ENCODE peak calls at places on chromosomes 1 and 21, in eight cellular contexts. U is tibial nerve, V is hepatocyte, D is AG04449, Y is cardiac muscle cell, P is HFF-Myc, K is tibial artery, N is colonic mucosa. Z is an unnamed sample.

GRCh38 chr1:186492531-186493291 is 31.8 kb upstream of the PDC start:
- DNase-seq in V (no peak), U (no peak), D (no peak), K (no peak), P (no peak), Y (peak), N (no peak), Z (no peak)

GRCh38 chr21:15301014-15301413 is 236.2 kb upstream of the NRIP1 start:
- DNase-seq in U (no peak), D (no peak), K (no peak), Y (no peak), N (no peak), P (no peak), V (no peak), Z (no peak)

GRCh38 chr1:83064589-83065242 is 934.2 kb downstream of the TTLL7 start:
- DNase-seq in V (no peak), Y (no peak), D (no peak), N (no peak), P (no peak), U (no peak), K (no peak), Z (no peak)

GRCh38 chr1:25810341-25811299 is 9.1 kb upstream of the MTFR1L start:
- DNase-seq in V (peak), P (no peak), K (peak), D (no peak), Y (peak), U (peak), N (peak), Z (no peak)

GRCh38 chr1:90564164-90564563 is 152.9 kb downstream of the BARHL2 start:
- DNase-seq in P (no peak), Y (no peak), V (no peak), K (no peak), N (no peak), D (no peak), U (no peak), Z (no peak)

GRCh38 chr1:8021676-8022266 is 4.3 kb downstream of the ERRFI1 start:
- DNase-seq in N (no peak), P (no peak), D (no peak), U (no peak), Y (peak), V (no peak), K (no peak), Z (no peak)

GRCh38 chr1:194466706-194467105 is 1280.3 kb upstream of the B3GALT2 start:
- DNase-seq in V (no peak), P (no peak), D (no peak), Y (peak), N (no peak), U (no peak), K (no peak), Z (no peak)

GRCh38 chr1:31439276-31439675 is 26.3 kb downstream of the SERINC2 start:
- DNase-seq in Y (no peak), N (no peak), D (no peak), U (no peak), K (no peak), P (no peak), V (no peak), Z (no peak)

GRCh38 chr1:66729130-66729922 is 22.9 kb upstream of the DYNLT5 start:
- DNase-seq in K (no peak), P (no peak), V (no peak), U (no peak), D (no peak), Y (peak), N (no peak), Z (no peak)

GRCh38 chr1:50084389-50084788 is 24.3 kb upstream of the ELAVL4 start:
- DNase-seq in V (no peak), Y (no peak), D (no peak), K (no peak), P (no peak), U (no peak), N (no peak), Z (no peak)

GRCh38 chr1:72178266-72178665 is 104.1 kb downstream of the NEGR1 start:
- DNase-seq in K (no peak), P (no peak), N (no peak), D (no peak), V (no peak), Y (no peak), U (no peak), Z (no peak)

GRCh38 chr1:89908993-89909436 is 85.9 kb upstream of the ZNF326 start:
- DNase-seq in V (no peak), U (no peak), K (no peak), D (peak), Y (peak), N (no peak), P (no peak), Z (no peak)

GRCh38 chr1:186812560-186812959 is 16.2 kb upstream of the PLA2G4A start:
- DNase-seq in V (no peak), P (no peak), K (no peak), U (no peak), N (no peak), D (peak), Y (peak), Z (peak)

GRCh38 chr1:81550753-81551152 is 250.0 kb upstream of the ADGRL2 start:
- DNase-seq in Y (no peak), V (peak), U (no peak), P (no peak), D (no peak), N (peak), K (no peak), Z (no peak)

GRCh38 chr1:218536311-218536710 is 191.2 kb downstream of the TGFB2 start:
- DNase-seq in K (no peak), Y (no peak), U (no peak), N (no peak), V (no peak), D (no peak), P (no peak), Z (no peak)

GRCh38 chr1:21293537-21294265 is 3.4 kb upstream of the ECE1 start:
- DNase-seq in V (no peak), P (no peak), U (no peak), N (no peak), Y (no peak), D (no peak), K (no peak), Z (no peak)

GRCh38 chr1:65440915-65441314 is 20.4 kb downstream of the LEPR start:
- DNase-seq in U (no peak), P (no peak), V (no peak), Y (peak), D (no peak), N (no peak), K (no peak), Z (no peak)

GRCh38 chr21:24115141-24115540 is 1492.1 kb downstream of the MRPL39 start:
- DNase-seq in D (no peak), Y (no peak), N (no peak), U (no peak), K (no peak), P (no peak), V (no peak), Z (no peak)

GRCh38 chr1:107669996-107670395 is 295.0 kb downstream of the VAV3 start:
- DNase-seq in D (no peak), Y (peak), P (no peak), V (no peak), U (peak), N (peak), K (peak), Z (no peak)

GRCh38 chr1:107594541-107594940 is 370.4 kb downstream of the VAV3 start:
- DNase-seq in Y (no peak), P (no peak), V (no peak), U (no peak), D (no peak), K (no peak), N (no peak), Z (no peak)

GRCh38 chr1:53137729-53138128 is 4.7 kb downstream of the SLC1A7 start:
- DNase-seq in K (no peak), D (no peak), U (no peak), Y (no peak), P (no peak), V (no peak), N (no peak), Z (no peak)
- TF ChIP-seq CTCF in K (no peak), D (no peak), U (no peak), Y (no peak), P (peak), V (no peak), N (no peak), Z (no peak)

DNA sequence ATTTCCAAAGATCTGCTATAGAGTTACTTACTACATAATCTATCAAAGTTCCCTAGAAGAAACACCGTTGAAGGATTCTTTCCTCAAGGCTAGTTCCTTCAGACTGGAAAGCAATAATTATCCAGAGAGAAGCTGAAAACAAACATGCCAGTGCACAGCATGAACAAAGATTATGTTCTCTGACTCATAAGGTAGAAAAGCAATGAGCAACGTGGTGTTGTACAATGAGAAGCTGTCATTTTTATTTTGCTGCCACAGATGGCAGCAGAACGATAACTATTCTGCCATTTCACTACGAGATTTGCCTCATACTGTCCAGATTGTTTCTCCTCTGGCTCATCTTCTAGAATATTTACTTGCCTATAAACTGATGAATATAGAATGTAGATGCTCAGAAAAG is 10.7 kb downstream of the EXTL2 start:
- DNase-seq in P (no peak), V (peak), N (no peak), U (no peak), K (no peak), D (peak), Y (peak), Z (no peak)
- TF ChIP-seq CTCF in P (no peak), V (peak), N (no peak), U (no peak), K (no peak), D (peak), Y (no peak), Z (peak)

GRCh38 chr1:111516008-111516535 is 12.6 kb upstream of the ADORA3 start:
- DNase-seq in P (peak), N (no peak), Y (peak), D (no peak), K (peak), U (no peak), V (no peak), Z (no peak)
- TF ChIP-seq CTCF in P (peak), N (no peak), Y (peak), D (no peak), K (peak), U (peak), V (peak), Z (peak)

DNA sequence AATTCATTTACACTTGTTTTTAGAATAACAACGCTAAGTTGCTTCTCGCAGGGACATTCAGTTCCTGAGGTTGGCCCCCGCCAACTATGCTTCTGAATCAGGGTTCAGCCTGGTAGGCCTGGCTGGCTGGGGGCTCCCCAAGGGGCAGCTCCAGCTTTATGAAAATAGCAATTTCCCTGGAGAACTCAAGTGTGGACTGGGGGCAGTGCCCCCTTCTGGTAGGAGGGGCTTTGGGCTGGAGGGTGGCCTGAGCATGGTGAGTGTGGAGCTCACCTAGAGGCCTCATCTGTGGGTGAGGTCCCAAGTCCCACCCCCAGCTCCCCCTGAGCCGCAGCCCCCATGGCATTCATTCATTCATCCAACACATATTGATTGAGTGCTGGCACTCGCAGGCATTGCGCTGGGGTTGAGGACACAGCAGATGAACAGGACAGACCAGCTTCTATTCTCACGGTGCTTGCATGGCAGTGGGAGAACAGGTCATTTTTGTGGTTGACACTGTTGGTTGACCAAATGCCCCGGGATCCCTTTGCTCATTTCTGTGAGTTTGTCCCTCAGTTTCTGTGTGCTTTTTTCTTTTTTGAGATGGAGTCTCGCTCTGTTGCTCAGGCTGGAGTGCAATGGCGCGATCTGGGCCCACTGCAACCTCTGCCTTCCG is 79.2 kb downstream of the UBIAD1 start:
- DNase-seq in V (no peak), D (no peak), N (no peak), Y (no peak), P (no peak), U (no peak), K (no peak), Z (no peak)
- TF ChIP-seq CTCF in V (no peak), D (no peak), N (no peak), Y (no peak), P (peak), U (no peak), K (no peak), Z (no peak)

GRCh38 chr1:61518670-61519400 is 206.1 kb downstream of the TM2D1 start:
- DNase-seq in U (no peak), P (no peak), D (no peak), K (no peak), N (no peak), V (no peak), Y (no peak), Z (no peak)
- TF ChIP-seq CTCF in U (no peak), P (no peak), D (no peak), K (no peak), N (no peak), V (no peak), Y (no peak), Z (peak)

GRCh38 chr1:14996133-14997050 is 157.2 kb upstream of the TMEM51 start:
- DNase-seq in Y (peak), D (no peak), V (peak), K (peak), N (no peak), P (peak), U (no peak), Z (no peak)
- TF ChIP-seq CTCF in Y (no peak), D (no peak), V (no peak), K (no peak), N (no peak), P (no peak), U (no peak), Z (no peak)

GRCh38 chr1:17646444-17647287 is 107.2 kb downstream of the ARHGEF10L start:
- DNase-seq in P (no peak), D (no peak), U (no peak), V (no peak), Y (no peak), N (no peak), K (no peak), Z (no peak)
- TF ChIP-seq CTCF in P (no peak), D (no peak), U (no peak), V (peak), Y (peak), N (no peak), K (no peak), Z (no peak)

GRCh38 chr1:211632808-211633522 is 42.5 kb downstream of the NEK2 start:
- DNase-seq in D (peak), P (no peak), N (no peak), K (no peak), Y (peak), U (no peak), V (no peak), Z (peak)

GRCh38 chr1:211634461-211634860 is 41.0 kb downstream of the NEK2 start:
- DNase-seq in V (no peak), K (no peak), P (no peak), U (no peak), Y (no peak), D (no peak), N (no peak), Z (no peak)

GRCh38 chr1:211634931-211635330 is 40.5 kb downstream of the NEK2 start:
- DNase-seq in Y (no peak), D (no peak), N (no peak), U (no peak), K (no peak), V (no peak), P (no peak), Z (no peak)

GRCh38 chr1:211632117-211632807 is 43.2 kb downstream of the NEK2 start:
- DNase-seq in D (no peak), N (no peak), Y (peak), K (no peak), P (no peak), U (no peak), V (no peak), Z (no peak)

GRCh38 chr1:211633523-211633843 is 41.9 kb downstream of the NEK2 start:
- DNase-seq in N (no peak), V (no peak), Y (no peak), U (no peak), P (no peak), D (no peak), K (no peak), Z (no peak)
- TF ChIP-seq CTCF in N (no peak), V (no peak), Y (no peak), U (no peak), P (no peak), D (no peak), K (no peak), Z (no peak)

DNA sequence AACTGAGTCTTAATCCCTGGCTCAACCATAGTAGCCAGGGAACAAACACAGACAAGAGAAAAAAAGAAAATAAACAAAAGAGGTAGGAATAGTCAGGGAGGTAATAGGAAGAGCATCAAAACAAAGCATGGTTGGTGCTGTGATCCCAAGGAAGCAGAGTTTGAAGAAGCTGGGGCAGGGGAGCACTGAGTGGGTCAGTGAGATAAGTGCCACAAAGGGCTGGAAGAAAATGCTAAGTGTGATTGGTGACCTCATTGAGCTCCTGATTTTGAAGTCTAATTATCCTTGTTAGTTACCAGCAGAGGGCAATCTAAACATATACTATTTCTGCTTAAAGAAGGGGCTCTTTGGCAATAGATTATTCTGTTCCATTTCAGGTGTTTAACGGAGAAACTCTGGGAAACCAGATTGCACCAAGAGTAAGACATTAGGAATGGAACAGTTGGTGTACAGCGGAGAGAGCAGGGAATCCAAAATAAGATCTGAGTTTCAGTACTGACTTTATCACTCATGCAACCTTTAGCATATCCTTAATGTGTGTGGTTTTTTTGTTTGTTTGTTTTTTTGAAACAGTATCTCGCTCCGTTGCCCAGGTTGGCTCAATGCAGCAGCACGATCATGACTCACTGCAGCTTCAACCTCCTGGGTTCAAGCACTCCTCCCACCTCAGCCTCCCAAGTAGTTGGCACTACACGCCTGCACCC is 30.7 kb upstream of the KIAA1614 start:
- DNase-seq in Y (peak), N (no peak), U (no peak), V (peak), P (peak), K (no peak), D (no peak), Z (no peak)
- TF ChIP-seq CTCF in Y (peak), N (peak), U (peak), V (peak), P (peak), K (peak), D (peak), Z (peak)

Z was measured in AG04450.